ENCODE peak calls at places on chromosome 4, in four cellular contexts. O is GM12878, G is H1, P is K562. K is an unnamed sample. For H3K4me1, the result is how much of the 10 kb centered on the place peaks cover.

GRCh38 chr4:39255266-39255665 is 72.9 kb downstream of the WDR19 start:
- DNase-seq in O (no peak), G (no peak), P (peak), K (no peak)

GRCh38 chr4:76212301-76212700 is 1.3 kb downstream of the SCARB2 start:
- DNase-seq in O (no peak), G (no peak), P (no peak), K (no peak)

GRCh38 chr4:144178414-144178813 is 37.9 kb upstream of the GYPA start:
- DNase-seq in O (no peak), G (no peak), P (no peak), K (no peak)

GRCh38 chr4:84971319-84971932 is 4.9 kb upstream of the WDFY3 start:
- DNase-seq in O (no peak), G (no peak), P (peak), K (no peak)

GRCh38 chr4:123602007-123602406 is 205.4 kb downstream of the SPRY1 start:
- DNase-seq in O (no peak), G (no peak), P (no peak), K (no peak)

GRCh38 chr4:180596888-180597483 is 1646.2 kb upstream of the TENM3 start:
- DNase-seq in O (no peak), G (no peak), P (no peak), K (no peak)

GRCh38 chr4:8259743-8260430 is 9.7 kb upstream of the HTRA3 start:
- DNase-seq in O (no peak), G (no peak), P (no peak), K (no peak)

GRCh38 chr4:41696131-41696530 is 52.4 kb downstream of the PHOX2B start:
- DNase-seq in O (no peak), G (no peak), P (no peak), K (no peak)

GRCh38 chr4:34486964-34487363 is 1757.3 kb downstream of the ARAP2 start:
- DNase-seq in O (no peak), G (no peak), P (no peak), K (no peak)

GRCh38 chr4:8200302-8200975 is 1.3 kb downstream of the SH3TC1 start:
- DNase-seq in O (no peak), G (no peak), P (peak), K (no peak)

GRCh38 chr4:95601342-95601741 is 52.6 kb upstream of the UNC5C start:
- DNase-seq in O (no peak), G (no peak), P (no peak), K (no peak)

GRCh38 chr4:665381-665750 is 8.7 kb downstream of the ATP5ME start:
- DNase-seq in O (no peak), G (no peak), P (no peak), K (no peak)

GRCh38 chr4:124641715-124642380 is 70.7 kb downstream of the ANKRD50 start:
- DNase-seq in O (no peak), G (no peak), P (no peak), K (no peak)

GRCh38 chr4:10107111-10108091 is 9.2 kb downstream of the WDR1 start:
- DNase-seq in O (no peak), G (no peak), P (no peak), K (no peak)

GRCh38 chr4:7687006-7687405 is 252.3 kb upstream of the PSAPL1 start:
- DNase-seq in O (no peak), G (no peak), P (no peak), K (no peak)

GRCh38 chr4:47373729-47374128 is 89.8 kb downstream of the COMMD8 start:
- DNase-seq in O (no peak), G (no peak), P (no peak), K (no peak)

GRCh38 chr4:94390804-94391410 is 48.3 kb upstream of the HPGDS start:
- DNase-seq in O (no peak), G (no peak), P (no peak), K (no peak)

GRCh38 chr4:76459291-76459723 is 24.3 kb downstream of the SHROOM3 start:
- DNase-seq in O (no peak), G (peak), P (peak), K (peak)

GRCh38 chr4:107069049-107069448 is 32.9 kb upstream of the DKK2 start:
- DNase-seq in O (no peak), G (no peak), P (no peak), K (no peak)

DNA sequence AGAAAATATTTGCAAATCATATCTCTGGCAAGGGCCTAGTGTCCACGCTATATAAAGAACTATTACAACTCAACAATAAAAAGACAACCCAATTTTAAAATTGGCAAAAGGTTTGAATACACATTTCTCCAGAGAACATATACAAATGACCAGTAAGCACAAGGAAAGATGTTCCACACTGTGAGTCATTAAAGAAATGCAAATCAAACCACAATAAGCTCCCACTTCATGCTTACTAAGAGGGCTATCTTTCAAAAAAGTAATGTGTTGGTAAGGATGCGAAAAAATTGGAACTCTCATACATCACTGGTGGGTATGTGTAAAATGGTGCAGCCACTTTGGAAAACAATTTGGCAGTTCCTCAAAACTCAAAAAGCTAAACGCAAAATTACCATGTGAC is 884.0 kb upstream of the INTU start:
- DNase-seq in O (no peak), G (no peak), P (no peak), K (no peak)
- TF ChIP-seq YY1 in O (no peak), G (no peak), P (no peak), K (no peak)

GRCh38 chr4:152700151-152700550 is 20.4 kb upstream of the TMEM154 start:
- DNase-seq in O (no peak), G (no peak), P (no peak), K (no peak)

GRCh38 chr4:152696764-152697250 is 17.0 kb upstream of the TMEM154 start:
- DNase-seq in O (peak), G (no peak), P (no peak), K (no peak)

GRCh38 chr4:152698012-152698499 is 18.3 kb upstream of the TMEM154 start:
- DNase-seq in O (no peak), G (no peak), P (no peak), K (no peak)

GRCh38 chr4:152697284-152698011 is 17.7 kb upstream of the TMEM154 start:
- DNase-seq in O (no peak), G (no peak), P (no peak), K (no peak)

GRCh38 chr4:152699313-152699712 is 19.5 kb upstream of the TMEM154 start:
- DNase-seq in O (no peak), G (no peak), P (no peak), K (no peak)
- H3K9ac ChIP-seq in O (no peak), G (no peak), P (no peak), K (no peak)

GRCh38 chr4:105599475-105599874 is 47.1 kb downstream of the ARHGEF38 start:
- DNase-seq in O (no peak), G (no peak), P (no peak), K (no peak)

GRCh38 chr4:105600256-105600655 is 47.8 kb downstream of the ARHGEF38 start:
- DNase-seq in O (no peak), G (no peak), P (no peak), K (no peak)

GRCh38 chr4:105598787-105599186 is 46.4 kb downstream of the ARHGEF38 start:
- DNase-seq in O (no peak), G (no peak), P (no peak), K (no peak)

GRCh38 chr4:105596676-105597075 is 44.3 kb downstream of the ARHGEF38 start:
- DNase-seq in O (no peak), G (no peak), P (no peak), K (no peak)

GRCh38 chr4:105598044-105598443 is 45.6 kb downstream of the ARHGEF38 start:
- DNase-seq in O (no peak), G (no peak), P (no peak), K (no peak)
- H3K4me1 ChIP-seq in O (under half), G (under half), P (under half), K (under half)

DNA sequence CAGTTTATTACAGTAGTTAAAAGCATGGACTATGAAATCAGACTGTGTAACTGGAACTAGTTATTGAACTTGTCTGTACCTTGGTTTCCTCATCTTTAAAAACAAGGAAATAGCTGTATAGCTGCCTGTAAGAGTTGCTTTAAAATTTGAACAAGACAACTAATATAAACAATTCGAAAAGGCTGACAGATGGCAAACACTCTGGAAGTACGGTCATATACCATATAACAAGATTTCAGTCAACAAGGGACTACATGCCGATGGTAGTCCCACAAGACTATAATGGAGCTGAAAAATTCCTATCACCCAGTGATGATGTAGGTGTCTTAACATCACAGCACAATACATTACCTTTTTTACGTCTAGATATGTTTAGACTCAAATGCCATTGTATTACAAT is 78.7 kb downstream of the CNOT6L start:
- DNase-seq in O (no peak), G (no peak), P (no peak), K (no peak)
- TF ChIP-seq YY1 in O (no peak), G (no peak), P (no peak), K (no peak)

GRCh38 chr4:169059294-169060201 is 49.5 kb upstream of the CBR4 start:
- DNase-seq in O (no peak), G (no peak), P (no peak), K (no peak)
- H3K9ac ChIP-seq in O (no peak), G (no peak), P (no peak), K (no peak)

K was measured in NT2/D1.